ENCODE peak calls at places on chromosomes 7 and 10, in eight cellular contexts. Q, M, P, J, W, L, F and N are unnamed samples.

GRCh38 chr7:4070214-4070613 is 611.9 kb upstream of the FOXK1 start:
- DNase-seq in F (no peak), P (no peak), J (no peak), W (no peak), Q (no peak), L (no peak), M (no peak), N (no peak)

GRCh38 chr10:42691361-42692120 is 53.2 kb upstream of the ZNF33B start:
- DNase-seq in P (no peak), J (no peak), W (no peak), F (peak), M (no peak), L (no peak), Q (no peak), N (peak)

GRCh38 chr10:58963101-58963534 is 213.3 kb upstream of the PHYHIPL start:
- DNase-seq in P (no peak), F (no peak), L (no peak), J (peak), W (no peak), Q (no peak), M (peak), N (no peak)

GRCh38 chr10:29828440-29828894 is 193.7 kb upstream of the SVIL start:
- DNase-seq in Q (no peak), F (peak), L (no peak), M (no peak), J (no peak), W (no peak), P (no peak), N (no peak)

GRCh38 chr7:23167691-23168090 is 14.2 kb upstream of the NUP42 start:
- DNase-seq in Q (no peak), L (no peak), J (no peak), F (no peak), M (no peak), P (no peak), W (no peak), N (no peak)

GRCh38 chr7:158776474-158776873 is 52.8 kb downstream of the ESYT2 start:
- DNase-seq in Q (no peak), L (no peak), J (no peak), W (no peak), P (no peak), M (no peak), F (no peak), N (no peak)

GRCh38 chr7:66265566-66265965 is 60.4 kb downstream of the TPST1 start:
- DNase-seq in L (no peak), F (peak), Q (no peak), W (no peak), P (no peak), J (peak), M (peak), N (peak)

GRCh38 chr7:105530546-105530945 is 1.5 kb upstream of the RINT1 start:
- DNase-seq in P (no peak), F (no peak), W (no peak), L (no peak), M (no peak), Q (no peak), J (no peak), N (no peak)

GRCh38 chr7:96837583-96837982 is 127.9 kb upstream of the SEM1 start:
- DNase-seq in L (no peak), J (no peak), P (peak), M (no peak), F (no peak), W (no peak), Q (peak), N (no peak)

GRCh38 chr10:44952779-44953231 is 6.8 kb upstream of the RASSF4 start:
- DNase-seq in M (no peak), P (no peak), W (no peak), L (no peak), Q (no peak), F (no peak), J (peak), N (no peak)

GRCh38 chr10:68900427-68901105 is 549 bp upstream of the DDX50 start:
- DNase-seq in Q (peak), L (peak), M (peak), F (no peak), W (no peak), J (no peak), P (no peak), N (peak)

GRCh38 chr10:70476249-70477035 is 2.1 kb upstream of the PALD1 start:
- DNase-seq in J (no peak), F (no peak), W (no peak), M (no peak), P (no peak), L (no peak), Q (peak), N (no peak)

GRCh38 chr10:71694567-71694968 is 25.0 kb downstream of the C10orf105 start:
- DNase-seq in J (no peak), P (peak), L (no peak), W (no peak), F (no peak), M (peak), Q (peak), N (no peak)

GRCh38 chr10:100519321-100520051 is at the start of gene SEC31B:
- DNase-seq in Q (no peak), J (peak), L (no peak), P (no peak), M (no peak), F (peak), W (no peak), N (no peak)

GRCh38 chr7:158285383-158285770 is 302.2 kb downstream of the PTPRN2 start:
- DNase-seq in F (no peak), W (no peak), M (no peak), P (no peak), J (no peak), L (no peak), Q (no peak), N (no peak)

GRCh38 chr10:29730461-29730860 is 95.7 kb upstream of the SVIL start:
- DNase-seq in F (no peak), W (no peak), M (no peak), P (no peak), L (no peak), Q (no peak), J (no peak), N (no peak)

GRCh38 chr10:3902054-3902808 is 117.2 kb upstream of the KLF6 start:
- DNase-seq in P (no peak), L (no peak), W (no peak), M (peak), J (peak), Q (peak), F (no peak), N (no peak)